ENCODE peak calls at places on chromosome 17, in ten cellular contexts. L is adipocyte, O is neuronal stem cell, U is HepG2, T is fibroblast of lung, W is PC-3, K is SK-N-MC, J is mesenchymal stem cell, Q is trophoblast cell, I is MM.1S. F is an unnamed sample.

GRCh38 chr17:50360716-50361115 is 12.3 kb downstream of the MRPL27 start:
- DNase-seq in K (no peak), U (no peak), J (no peak), W (no peak), L (no peak), Q (no peak), I (no peak), T (no peak), O (no peak), F (peak; percentile 56)

GRCh38 chr17:49574945-49575523 is 637 bp upstream of the NXPH3 start:
- DNase-seq in Q (no peak), L (no peak), W (no peak), K (no peak), I (no peak), J (no peak), U (no peak), T (no peak), O (no peak), F (no peak)

GRCh38 chr17:37081287-37081686 is 132.5 kb downstream of the AATF start:
- DNase-seq in I (no peak), W (no peak), L (no peak), K (no peak), T (no peak), U (no peak), J (no peak), Q (no peak), O (no peak), F (peak; percentile 63)

GRCh38 chr17:30064738-30065137 is 51.9 kb upstream of the NSRP1 start:
- DNase-seq in L (no peak), K (no peak), Q (no peak), O (no peak), W (no peak), I (no peak), J (no peak), U (no peak), T (no peak), F (no peak)

GRCh38 chr17:74380086-74380958 is 13.0 kb downstream of the GPR142 start:
- DNase-seq in I (no peak), L (no peak), T (no peak), O (no peak), Q (peak; percentile 52), K (no peak), U (no peak), W (peak; percentile 89), J (no peak), F (peak; percentile 67)

GRCh38 chr17:48406936-48407567 is 23.0 kb downstream of the SKAP1 start:
- DNase-seq in Q (no peak), L (no peak), I (no peak), W (no peak), U (no peak), O (no peak), K (no peak), J (no peak), T (no peak), F (no peak)

GRCh38 chr17:37637956-37638355 is 5.3 kb downstream of the DDX52 start:
- DNase-seq in L (no peak), U (no peak), Q (no peak), T (no peak), J (no peak), I (no peak), O (no peak), K (no peak), W (no peak), F (no peak)

GRCh38 chr17:61160789-61161440 is 238.7 kb upstream of the TBX2 start:
- DNase-seq in I (no peak), O (no peak), K (no peak), Q (no peak), U (no peak), J (no peak), L (peak; percentile 46), W (no peak), T (no peak), F (no peak)

GRCh38 chr17:44219126-44219635 is 294 bp downstream of the UBTF start:
- DNase-seq in U (peak; percentile 48), O (peak; percentile 76), T (peak; percentile 58), W (peak; percentile 82), J (peak; percentile 68), I (peak; percentile 71), K (no peak), Q (peak; percentile 58), L (peak; percentile 92), F (peak; percentile 87)

GRCh38 chr17:75720656-75721462 is at the start of gene ITGB4:
- DNase-seq in T (peak; percentile 3), W (peak; percentile 96), Q (peak; percentile 64), U (peak; percentile 39), K (no peak), J (no peak), O (peak; percentile 21), L (peak; percentile 51), I (peak; percentile 87), F (peak; percentile 97)

GRCh38 chr17:8304181-8304910 is 5.7 kb upstream of the ARHGEF15 start:
- DNase-seq in O (no peak), J (no peak), T (no peak), I (no peak), K (no peak), W (no peak), U (peak; percentile 51), L (no peak), Q (no peak), F (peak; percentile 71)

GRCh38 chr17:10661377-10661906 is 4.3 kb upstream of the MYH3 start:
- DNase-seq in I (no peak), J (no peak), Q (no peak), W (no peak), O (no peak), U (no peak), T (no peak), K (no peak), L (no peak), F (no peak)

GRCh38 chr17:336110-337021 is 16.2 kb downstream of the RPH3AL start:
- DNase-seq in U (no peak), Q (no peak), I (no peak), T (no peak), W (no peak), K (no peak), O (no peak), L (no peak), J (no peak), F (peak; percentile 70)

GRCh38 chr17:44707755-44708400 is 587 bp upstream of the DBF4B start:
- DNase-seq in O (no peak), W (peak; percentile 8), U (no peak), I (no peak), K (no peak), L (peak; percentile 24), Q (no peak), J (no peak), T (no peak), F (no peak)

GRCh38 chr17:74429604-74430384 is 2.1 kb upstream of the GPRC5C start:
- DNase-seq in Q (no peak), T (no peak), I (no peak), L (no peak), K (no peak), J (peak; percentile 26), W (peak; percentile 28), O (no peak), U (peak; percentile 80), F (peak; percentile 78)

GRCh38 chr17:79521225-79521624 is 89.6 kb downstream of the RBFOX3 start:
- DNase-seq in K (no peak), Q (no peak), W (no peak), U (no peak), L (no peak), O (no peak), I (no peak), T (no peak), J (no peak), F (no peak)

DNA sequence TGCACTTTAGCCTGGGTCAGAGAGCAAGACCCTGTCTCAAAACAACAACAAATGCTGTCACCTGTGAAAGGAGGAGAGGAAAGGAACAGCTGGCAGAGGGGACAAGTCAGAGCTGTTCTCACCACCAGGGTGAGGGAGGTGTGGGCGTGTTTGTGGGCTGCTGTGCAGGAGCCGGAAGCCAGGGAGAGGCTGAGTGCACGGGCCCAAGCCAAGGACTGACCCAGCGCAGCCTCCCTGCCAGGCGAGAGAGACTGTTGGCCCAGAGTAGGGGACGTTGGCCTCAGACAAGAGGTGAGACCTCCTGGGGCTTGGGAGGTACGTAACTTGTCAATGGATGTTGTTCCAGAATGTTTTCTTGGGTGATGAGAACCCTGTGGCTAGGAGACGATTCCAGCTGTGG is 10.7 kb downstream of the SPNS2 start:
- DNase-seq in W (no peak), U (no peak), L (no peak), O (no peak), K (no peak), T (no peak), J (no peak), Q (no peak), I (peak; percentile 19), F (no peak)
- H3K9ac ChIP-seq in W (no peak overlapping the region), U (no peak overlapping the region), L (no peak overlapping the region), O (no peak overlapping the region), K (no peak overlapping the region), T (no peak overlapping the region), J (no peak overlapping the region), Q (no peak overlapping the region), I (no peak overlapping the region), F (no peak overlapping the region)

GRCh38 chr17:36049643-36050042 is 14.4 kb upstream of the CCL18 start:
- DNase-seq in O (no peak), J (no peak), Q (no peak), T (no peak), U (no peak), W (no peak), L (no peak), K (no peak), I (no peak), F (no peak)
- H3K9me3 ChIP-seq in O (peaks cover 5% of the 10 kb centered on the region), J (peaks cover 5% of the 10 kb centered on the region), Q (peaks cover 8% of the 10 kb centered on the region), T (no peaks in the 10 kb centered on the region), U (peaks cover 15% of the 10 kb centered on the region), W (no peaks in the 10 kb centered on the region), L (peaks cover 25% of the 10 kb centered on the region), K (no peaks in the 10 kb centered on the region), I (no peaks in the 10 kb centered on the region), F (no peaks in the 10 kb centered on the region)

DNA sequence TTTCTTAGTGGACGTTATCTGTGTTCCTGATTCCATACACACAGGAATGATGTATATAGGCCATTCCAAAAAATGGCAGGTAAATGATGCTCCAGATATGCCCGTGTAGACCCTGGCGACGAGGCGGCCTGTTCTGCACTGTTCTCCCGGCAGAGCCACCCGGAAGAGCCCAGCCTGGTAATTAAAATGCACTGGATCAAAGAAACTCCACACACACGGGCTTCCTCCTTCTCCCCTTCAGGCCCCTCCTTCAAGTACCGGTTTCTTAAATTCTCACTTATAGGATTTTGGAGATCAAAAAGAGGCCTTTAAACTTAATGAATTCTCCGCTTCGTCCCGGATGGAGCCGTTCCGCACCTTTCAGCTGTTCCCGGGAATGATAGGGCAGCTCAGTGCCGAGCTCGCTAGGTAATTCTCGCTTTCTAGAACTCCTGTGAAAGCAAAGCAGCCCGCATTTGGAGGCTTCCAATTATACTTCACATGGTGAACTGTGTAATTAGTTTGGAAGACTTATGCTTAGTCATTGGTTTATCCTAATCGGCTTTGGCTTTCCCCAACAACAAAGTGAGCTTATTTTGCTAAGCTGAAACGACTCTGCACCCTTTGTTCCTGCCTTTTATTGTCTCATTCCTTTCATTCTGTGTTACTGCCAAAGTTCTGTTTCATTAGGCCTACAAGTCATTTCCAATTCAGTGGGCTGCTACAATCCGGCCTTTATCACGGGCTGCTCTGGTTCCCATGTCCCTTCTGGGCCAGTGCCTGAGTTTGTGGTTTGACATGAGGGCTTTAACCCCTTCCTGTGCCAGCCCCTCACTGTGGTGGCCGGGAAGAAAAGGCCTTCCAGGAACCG is 150.0 kb downstream of the MSI2 start:
- DNase-seq in W (peak; percentile 14), O (peak; percentile 98), I (no peak), Q (peak; percentile 13), U (peak; percentile 61), J (peak; percentile 32), T (peak; percentile 96), L (peak; percentile 32), K (no peak), F (no peak)
- H3K4me3 ChIP-seq in W (no peak overlapping the region), O (no peak overlapping the region), I (no peak overlapping the region), Q (no peak overlapping the region), U (no peak overlapping the region), J (no peak overlapping the region), T (no peak overlapping the region), L (no peak overlapping the region), K (no peak overlapping the region), F (no peak overlapping the region)

GRCh38 chr17:41453069-41453468 is 12.3 kb upstream of the KRT38 start:
- DNase-seq in W (no peak), K (no peak), I (no peak), U (no peak), Q (no peak), O (no peak), T (no peak), L (no peak), J (no peak), F (no peak)
- H3K9ac ChIP-seq in W (no peak overlapping the region), K (no peak overlapping the region), I (no peak overlapping the region), U (no peak overlapping the region), Q (no peak overlapping the region), O (no peak overlapping the region), T (no peak overlapping the region), L (no peak overlapping the region), J (no peak overlapping the region), F (no peak overlapping the region)